ENCODE peak calls at places on chromosomes 5 and 9, in five cellular contexts. F is activated T-cell treated with anti-CD3 and anti-CD28 coated beads, Interleukin-2, amount 50 U/mL, for 4 hours; E is GM20000; T is fibroblast of gingiva; V is psoas muscle. C is an unnamed sample.

GRCh38 chr9:3528466-3528865 is 2.7 kb upstream of the RFX3 start:
- DNase-seq in F (peak), E (no peak), T (no peak), V (no peak), C (no peak)

GRCh38 chr5:141637693-141638419 is 1.1 kb downstream of the RELL2 start:
- DNase-seq in E (peak), T (peak), F (peak), V (peak), C (no peak)

GRCh38 chr9:90420714-90421513 is 221.7 kb downstream of the DIRAS2 start:
- DNase-seq in T (no peak), F (no peak), E (no peak), V (no peak), C (no peak)

GRCh38 chr5:53323511-53323910 is 156.9 kb upstream of the FST start:
- DNase-seq in F (no peak), T (no peak), E (no peak), V (no peak), C (no peak)

GRCh38 chr5:116395178-116395577 is 179.4 kb downstream of the SEMA6A start:
- DNase-seq in T (no peak), F (no peak), E (no peak), V (no peak), C (no peak)

GRCh38 chr9:3244963-3245653 is 280.7 kb downstream of the RFX3 start:
- DNase-seq in T (no peak), E (peak), V (no peak), F (no peak), C (no peak)

GRCh38 chr9:36861528-36862205 is 172.4 kb downstream of the PAX5 start:
- DNase-seq in T (no peak), E (no peak), V (peak), F (no peak), C (no peak)

GRCh38 chr5:179132586-179133355 is 72.6 kb downstream of the ZNF354C start:
- DNase-seq in E (no peak), F (no peak), V (no peak), T (no peak), C (no peak)

GRCh38 chr9:4553951-4554381 is 63.7 kb downstream of the SLC1A1 start:
- DNase-seq in F (no peak), E (no peak), V (no peak), T (peak), C (no peak)

GRCh38 chr5:78008356-78008967 is 232.3 kb upstream of the TBCA start:
- DNase-seq in F (no peak), E (peak), T (peak), V (no peak), C (peak)

GRCh38 chr9:135506327-135507103 is 6.0 kb downstream of the MRPS2 start:
- DNase-seq in V (no peak), E (no peak), T (no peak), F (no peak), C (no peak)

GRCh38 chr9:98326402-98327248 is 71.2 kb upstream of the TBC1D2 start:
- DNase-seq in V (no peak), E (no peak), F (no peak), T (peak), C (no peak)

GRCh38 chr9:120894404-120895226 is 17.6 kb upstream of the PHF19 start:
- DNase-seq in E (no peak), V (peak), T (peak), F (no peak), C (no peak)

GRCh38 chr5:149133795-149134777 is 7.2 kb upstream of the ABLIM3 start:
- DNase-seq in F (no peak), T (peak), V (peak), E (no peak), C (peak)

GRCh38 chr5:74367241-74367733 is 273.2 kb downstream of the ENC1 start:
- DNase-seq in E (no peak), T (no peak), V (peak), F (no peak), C (no peak)

GRCh38 chr9:108674766-108675530 is 180.8 kb downstream of the ACTL7B start:
- DNase-seq in T (no peak), V (no peak), E (no peak), F (no peak), C (no peak)

GRCh38 chr5:159833846-159834245 is 82.4 kb upstream of the ADRA1B start:
- DNase-seq in F (no peak), V (no peak), T (no peak), E (no peak), C (no peak)

GRCh38 chr9:110126986-110127864 is 80.7 kb downstream of the C9orf152 start:
- DNase-seq in F (no peak), V (peak), T (no peak), E (no peak), C (peak)

GRCh38 chr9:23830949-23831730 is 5.1 kb upstream of the ELAVL2 start:
- DNase-seq in T (no peak), F (no peak), V (peak), E (no peak), C (no peak)

GRCh38 chr5:129718766-129719165 is 29.1 kb upstream of the MINAR2 start:
- DNase-seq in E (no peak), F (no peak), V (no peak), T (peak), C (no peak)

GRCh38 chr5:139776856-139777255 is 18.8 kb upstream of the PSD2 start:
- DNase-seq in T (no peak), E (no peak), F (no peak), V (no peak), C (no peak)

GRCh38 chr5:14587143-14587542 is 5.6 kb downstream of the OTULINL start:
- DNase-seq in E (no peak), T (no peak), V (peak), F (no peak), C (no peak)

GRCh38 chr9:29208670-29209069 is 1635.4 kb upstream of the C9orf72 start:
- DNase-seq in E (no peak), V (no peak), T (no peak), F (no peak), C (no peak)

GRCh38 chr5:125148706-125149105 is 402.3 kb upstream of the ZNF608 start:
- DNase-seq in V (no peak), T (peak), E (no peak), F (no peak), C (no peak)

GRCh38 chr5:159899067-159900049 is 16.9 kb upstream of the ADRA1B start:
- DNase-seq in E (no peak), T (peak), F (no peak), V (no peak), C (no peak)

GRCh38 chr9:109507421-109507838 is 9.3 kb upstream of the PTPN3 start:
- DNase-seq in F (no peak), T (peak), E (no peak), V (peak), C (peak)

GRCh38 chr5:43039468-43040286 is 442 bp downstream of the ANXA2R start:
- DNase-seq in V (peak), T (peak), F (peak), E (peak), C (no peak)

GRCh38 chr5:139658501-139658927 is 10.4 kb downstream of the CXXC5 start:
- DNase-seq in F (no peak), E (no peak), V (peak), T (peak), C (peak)

C was measured in stromal cell of bone marrow.